ENCODE peak calls at places on chromosome 4, in eight cellular contexts. One of them, this sample, is unnamed.

GRCh38 chr4:37641886-37642849 is 44.0 kb downstream of the RELL1 start:
- DNase-seq in CD8-positive, alpha-beta T cell: no peak
- DNase-seq in K562: no peak
- DNase-seq in PC-9: no peak
- DNase-seq in heart right ventricle: no peak
- DNase-seq in GM13976: no peak
- DNase-seq in epithelial cell of esophagus: peak; percentile 32
- DNase-seq in MCF 10A: no peak
- DNase-seq in this sample: no peak

GRCh38 chr4:75708218-75708691 is 16.1 kb upstream of the USO1 start:
- DNase-seq in CD8-positive, alpha-beta T cell: peak; percentile 70
- DNase-seq in K562: no peak
- DNase-seq in PC-9: no peak
- DNase-seq in heart right ventricle: no peak
- DNase-seq in GM13976: peak; percentile 34
- DNase-seq in epithelial cell of esophagus: no peak
- DNase-seq in MCF 10A: no peak
- DNase-seq in this sample: no peak

GRCh38 chr4:74159397-74159709 is 1.4 kb downstream of the MTHFD2L start:
- DNase-seq in CD8-positive, alpha-beta T cell: no peak
- DNase-seq in K562: no peak
- DNase-seq in PC-9: no peak
- DNase-seq in heart right ventricle: no peak
- DNase-seq in GM13976: no peak
- DNase-seq in epithelial cell of esophagus: no peak
- DNase-seq in MCF 10A: no peak
- DNase-seq in this sample: no peak

GRCh38 chr4:87073187-87073569 is 138.4 kb downstream of the AFF1 start:
- DNase-seq in CD8-positive, alpha-beta T cell: no peak
- DNase-seq in K562: no peak
- DNase-seq in PC-9: no peak
- DNase-seq in heart right ventricle: no peak
- DNase-seq in GM13976: no peak
- DNase-seq in epithelial cell of esophagus: no peak
- DNase-seq in MCF 10A: no peak
- DNase-seq in this sample: no peak

GRCh38 chr4:155509619-155510018 is 132.9 kb upstream of the MAP9 start:
- DNase-seq in CD8-positive, alpha-beta T cell: no peak
- DNase-seq in K562: no peak
- DNase-seq in PC-9: no peak
- DNase-seq in heart right ventricle: no peak
- DNase-seq in GM13976: no peak
- DNase-seq in epithelial cell of esophagus: peak; percentile 33
- DNase-seq in MCF 10A: peak; percentile 50
- DNase-seq in this sample: no peak

GRCh38 chr4:73021634-73022033 is 47.9 kb downstream of the COX18 start:
- DNase-seq in CD8-positive, alpha-beta T cell: no peak
- DNase-seq in K562: peak; percentile 18
- DNase-seq in PC-9: peak; percentile 42
- DNase-seq in heart right ventricle: no peak
- DNase-seq in GM13976: peak; percentile 46
- DNase-seq in epithelial cell of esophagus: peak; percentile 73
- DNase-seq in MCF 10A: peak; percentile 63
- DNase-seq in this sample: peak; percentile 36

GRCh38 chr4:168411318-168412150 is 68.8 kb downstream of the DDX60L start:
- DNase-seq in CD8-positive, alpha-beta T cell: no peak
- DNase-seq in K562: no peak
- DNase-seq in PC-9: no peak
- DNase-seq in heart right ventricle: no peak
- DNase-seq in GM13976: no peak
- DNase-seq in epithelial cell of esophagus: no peak
- DNase-seq in MCF 10A: no peak
- DNase-seq in this sample: no peak

GRCh38 chr4:137387924-137388323 is 144.4 kb downstream of the PCDH18 start:
- DNase-seq in CD8-positive, alpha-beta T cell: no peak
- DNase-seq in K562: no peak
- DNase-seq in PC-9: no peak
- DNase-seq in heart right ventricle: no peak
- DNase-seq in GM13976: no peak
- DNase-seq in epithelial cell of esophagus: peak; percentile 10
- DNase-seq in MCF 10A: peak; percentile 28
- DNase-seq in this sample: no peak

GRCh38 chr4:176641237-176641636 is 151.5 kb downstream of the VEGFC start:
- DNase-seq in CD8-positive, alpha-beta T cell: no peak
- DNase-seq in K562: no peak
- DNase-seq in PC-9: no peak
- DNase-seq in heart right ventricle: no peak
- DNase-seq in GM13976: no peak
- DNase-seq in epithelial cell of esophagus: peak; percentile 17
- DNase-seq in MCF 10A: no peak
- DNase-seq in this sample: no peak

GRCh38 chr4:13642576-13642975 is 15.1 kb upstream of the BOD1L1 start:
- DNase-seq in CD8-positive, alpha-beta T cell: no peak
- DNase-seq in K562: no peak
- DNase-seq in PC-9: no peak
- DNase-seq in heart right ventricle: no peak
- DNase-seq in GM13976: no peak
- DNase-seq in epithelial cell of esophagus: no peak
- DNase-seq in MCF 10A: peak; percentile 46
- DNase-seq in this sample: no peak

GRCh38 chr4:14338866-14339265 is 663.4 kb upstream of the CPEB2 start:
- DNase-seq in CD8-positive, alpha-beta T cell: no peak
- DNase-seq in K562: no peak
- DNase-seq in PC-9: no peak
- DNase-seq in heart right ventricle: no peak
- DNase-seq in GM13976: no peak
- DNase-seq in epithelial cell of esophagus: no peak
- DNase-seq in MCF 10A: no peak
- DNase-seq in this sample: no peak

GRCh38 chr4:88143504-88143903 is 14.9 kb downstream of the ABCG2 start:
- DNase-seq in CD8-positive, alpha-beta T cell: no peak
- DNase-seq in K562: no peak
- DNase-seq in PC-9: peak; percentile 88
- DNase-seq in heart right ventricle: no peak
- DNase-seq in GM13976: no peak
- DNase-seq in epithelial cell of esophagus: peak; percentile 97
- DNase-seq in MCF 10A: peak; percentile 89
- DNase-seq in this sample: no peak

GRCh38 chr4:973431-974397 is at the start of gene DGKQ:
- DNase-seq in CD8-positive, alpha-beta T cell: peak; percentile 83
- DNase-seq in K562: peak; percentile 97
- DNase-seq in PC-9: peak; percentile 42
- DNase-seq in heart right ventricle: peak; percentile 92
- DNase-seq in GM13976: peak; percentile 100
- DNase-seq in epithelial cell of esophagus: peak; percentile 85
- DNase-seq in MCF 10A: peak; percentile 83
- DNase-seq in this sample: peak; percentile 100

GRCh38 chr4:169658970-169659735 is 38.8 kb downstream of the CLCN3 start:
- DNase-seq in CD8-positive, alpha-beta T cell: no peak
- DNase-seq in K562: no peak
- DNase-seq in PC-9: no peak
- DNase-seq in heart right ventricle: no peak
- DNase-seq in GM13976: no peak
- DNase-seq in epithelial cell of esophagus: peak; percentile 8
- DNase-seq in MCF 10A: peak; percentile 18
- DNase-seq in this sample: no peak

GRCh38 chr4:168708108-168708507 is 211.3 kb downstream of the PALLD start:
- DNase-seq in CD8-positive, alpha-beta T cell: no peak
- DNase-seq in K562: no peak
- DNase-seq in PC-9: no peak
- DNase-seq in heart right ventricle: no peak
- DNase-seq in GM13976: no peak
- DNase-seq in epithelial cell of esophagus: peak; percentile 20
- DNase-seq in MCF 10A: no peak
- DNase-seq in this sample: no peak

DNA sequence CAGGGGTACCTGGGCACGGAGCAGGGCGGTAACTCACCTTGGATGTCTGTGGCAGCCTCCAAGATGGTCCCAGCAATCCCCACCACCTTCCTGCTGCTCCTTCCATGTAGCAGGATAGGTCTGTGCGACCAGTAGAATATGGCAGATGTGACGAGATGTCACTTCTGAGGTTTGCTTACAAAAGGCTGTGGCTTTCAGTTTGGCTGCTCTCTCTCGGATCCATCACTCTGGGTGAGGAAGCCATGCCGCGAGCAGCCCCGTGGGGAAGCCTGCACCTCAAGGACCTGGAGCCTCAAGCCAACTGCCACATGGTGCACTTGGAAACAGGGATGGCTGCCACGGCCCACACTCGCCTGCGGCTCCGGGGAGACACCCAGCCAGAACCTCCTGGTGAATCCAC is 37.6 kb downstream of the WFS1 start:
- DNase-seq in CD8-positive, alpha-beta T cell: no peak
- DNase-seq in K562: no peak
- DNase-seq in PC-9: no peak
- DNase-seq in heart right ventricle: no peak
- DNase-seq in GM13976: no peak
- DNase-seq in epithelial cell of esophagus: no peak
- DNase-seq in MCF 10A: no peak
- DNase-seq in this sample: no peak
- TF ChIP-seq CTCF in CD8-positive, alpha-beta T cell: no peak
- TF ChIP-seq CTCF in K562: no peak
- TF ChIP-seq CTCF in PC-9: no peak
- TF ChIP-seq CTCF in heart right ventricle: no peak
- TF ChIP-seq CTCF in GM13976: no peak
- TF ChIP-seq CTCF in epithelial cell of esophagus: no peak
- TF ChIP-seq CTCF in MCF 10A: no peak
- TF ChIP-seq CTCF in this sample: no peak

GRCh38 chr4:15961778-15962510 is 1.0 kb downstream of the FGFBP2 start:
- DNase-seq in CD8-positive, alpha-beta T cell: peak; percentile 73
- DNase-seq in K562: no peak
- DNase-seq in PC-9: no peak
- DNase-seq in heart right ventricle: no peak
- DNase-seq in GM13976: no peak
- DNase-seq in epithelial cell of esophagus: no peak
- DNase-seq in MCF 10A: no peak
- DNase-seq in this sample: no peak

GRCh38 chr4:15965325-15965724 is 2.4 kb upstream of the FGFBP2 start:
- DNase-seq in CD8-positive, alpha-beta T cell: no peak
- DNase-seq in K562: no peak
- DNase-seq in PC-9: no peak
- DNase-seq in heart right ventricle: no peak
- DNase-seq in GM13976: no peak
- DNase-seq in epithelial cell of esophagus: no peak
- DNase-seq in MCF 10A: no peak
- DNase-seq in this sample: no peak

GRCh38 chr4:15963568-15963967 is 593 bp upstream of the FGFBP2 start:
- DNase-seq in CD8-positive, alpha-beta T cell: peak; percentile 73
- DNase-seq in K562: no peak
- DNase-seq in PC-9: no peak
- DNase-seq in heart right ventricle: no peak
- DNase-seq in GM13976: peak; percentile 65
- DNase-seq in epithelial cell of esophagus: no peak
- DNase-seq in MCF 10A: no peak
- DNase-seq in this sample: peak; percentile 41

GRCh38 chr4:15964159-15964558 is 1.2 kb upstream of the FGFBP2 start:
- DNase-seq in CD8-positive, alpha-beta T cell: no peak
- DNase-seq in K562: no peak
- DNase-seq in PC-9: no peak
- DNase-seq in heart right ventricle: no peak
- DNase-seq in GM13976: no peak
- DNase-seq in epithelial cell of esophagus: no peak
- DNase-seq in MCF 10A: no peak
- DNase-seq in this sample: no peak

DNA sequence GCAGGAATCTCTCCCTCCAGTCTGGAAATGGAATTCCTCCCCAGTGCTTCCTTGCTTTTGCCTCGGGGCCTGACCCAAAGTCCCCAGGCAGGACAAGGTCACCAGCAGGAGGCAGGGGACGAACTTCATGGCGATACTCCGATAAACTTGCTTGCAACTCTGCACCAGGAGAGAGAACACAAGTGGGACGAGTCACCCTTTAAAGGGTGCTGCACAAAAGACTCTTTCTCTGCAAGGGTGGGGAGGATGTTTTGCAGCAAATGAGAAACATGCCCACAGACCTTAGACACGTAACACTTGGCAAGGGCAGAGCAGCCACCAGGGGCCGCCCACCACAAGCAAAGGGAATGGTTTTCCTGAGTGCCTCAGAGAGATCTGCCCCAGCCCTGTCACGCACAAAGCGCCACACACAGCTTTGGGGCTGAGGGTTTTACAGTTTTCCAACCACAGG is at the start of gene FGFBP2:
- DNase-seq in CD8-positive, alpha-beta T cell: peak; percentile 85
- DNase-seq in K562: no peak
- DNase-seq in PC-9: no peak
- DNase-seq in heart right ventricle: peak; percentile 56
- DNase-seq in GM13976: peak; percentile 35
- DNase-seq in epithelial cell of esophagus: peak; percentile 54
- DNase-seq in MCF 10A: peak; percentile 44
- DNase-seq in this sample: peak; percentile 20
- TF ChIP-seq CTCF in CD8-positive, alpha-beta T cell: peak; percentile 38
- TF ChIP-seq CTCF in K562: peak; percentile 35
- TF ChIP-seq CTCF in PC-9: peak; percentile 28
- TF ChIP-seq CTCF in heart right ventricle: peak; percentile 42
- TF ChIP-seq CTCF in GM13976: peak; percentile 41
- TF ChIP-seq CTCF in epithelial cell of esophagus: peak; percentile 39
- TF ChIP-seq CTCF in MCF 10A: peak; percentile 18
- TF ChIP-seq CTCF in this sample: peak; percentile 40

GRCh38 chr4:163679189-163679588 is 184.7 kb downstream of the TMA16 start:
- DNase-seq in CD8-positive, alpha-beta T cell: no peak
- DNase-seq in K562: no peak
- DNase-seq in PC-9: no peak
- DNase-seq in heart right ventricle: no peak
- DNase-seq in GM13976: peak; percentile 37
- DNase-seq in epithelial cell of esophagus: peak; percentile 48
- DNase-seq in MCF 10A: peak; percentile 46
- DNase-seq in this sample: peak; percentile 11
- TF ChIP-seq CTCF in CD8-positive, alpha-beta T cell: no peak
- TF ChIP-seq CTCF in K562: peak; percentile 11
- TF ChIP-seq CTCF in PC-9: no peak
- TF ChIP-seq CTCF in heart right ventricle: no peak
- TF ChIP-seq CTCF in GM13976: no peak
- TF ChIP-seq CTCF in epithelial cell of esophagus: peak; percentile 51
- TF ChIP-seq CTCF in MCF 10A: peak; percentile 43
- TF ChIP-seq CTCF in this sample: peak; percentile 45

DNA sequence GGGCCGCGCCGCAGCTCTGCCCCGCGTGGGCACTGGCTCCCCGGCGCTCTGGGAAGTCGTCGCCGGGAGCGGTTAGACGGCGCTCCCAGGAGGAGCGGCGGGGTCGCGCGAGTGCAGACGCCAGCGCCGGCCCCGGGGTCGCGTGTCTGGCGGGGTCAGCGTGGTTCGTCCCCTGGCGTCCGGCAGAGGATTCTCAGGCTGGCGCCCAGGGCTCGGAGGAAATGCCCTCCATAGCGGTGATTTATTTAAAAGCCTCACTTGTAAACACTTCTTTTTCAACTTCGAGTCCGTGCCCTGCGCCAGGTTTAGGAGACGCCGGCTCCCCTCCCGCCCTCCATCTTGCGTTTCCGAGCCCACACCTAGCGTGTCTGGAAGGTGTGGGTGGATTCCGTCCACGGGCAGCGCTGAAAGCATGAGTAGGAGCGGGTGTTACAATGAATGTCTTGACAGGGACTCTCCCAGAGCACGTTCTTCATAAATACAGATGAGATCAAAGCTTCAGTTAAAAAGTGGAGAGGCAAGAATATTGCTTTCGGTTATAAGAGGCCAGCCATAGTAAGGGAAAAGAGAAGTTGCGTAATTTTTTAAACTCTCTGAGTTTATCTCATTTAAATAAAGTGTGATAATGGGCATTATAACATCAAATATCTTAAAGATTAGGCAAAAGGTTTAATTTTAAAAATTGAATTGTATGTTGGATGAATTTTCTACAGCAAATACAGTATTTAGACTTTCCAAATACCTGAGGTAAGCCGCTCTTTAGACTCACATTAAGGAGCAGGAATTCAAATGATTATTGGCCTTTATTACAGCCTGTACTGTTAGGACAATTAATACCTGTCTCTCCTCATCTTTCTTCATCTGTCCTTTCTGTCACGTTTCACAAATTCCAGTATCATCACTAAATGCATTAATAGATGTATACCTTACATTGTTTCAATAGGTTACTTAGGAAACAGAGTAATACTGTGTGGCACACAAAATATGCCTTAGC is 863 bp downstream of the FAM241A start:
- DNase-seq in CD8-positive, alpha-beta T cell: peak; percentile 65
- DNase-seq in K562: peak; percentile 46
- DNase-seq in PC-9: peak; percentile 41
- DNase-seq in heart right ventricle: peak; percentile 53
- DNase-seq in GM13976: peak; percentile 79
- DNase-seq in epithelial cell of esophagus: peak; percentile 63
- DNase-seq in MCF 10A: peak; percentile 64
- DNase-seq in this sample: peak; percentile 84
- TF ChIP-seq CTCF in CD8-positive, alpha-beta T cell: no peak
- TF ChIP-seq CTCF in K562: peak; percentile 1
- TF ChIP-seq CTCF in PC-9: no peak
- TF ChIP-seq CTCF in heart right ventricle: peak; percentile 39
- TF ChIP-seq CTCF in GM13976: no peak
- TF ChIP-seq CTCF in epithelial cell of esophagus: no peak
- TF ChIP-seq CTCF in MCF 10A: peak; percentile 26
- TF ChIP-seq CTCF in this sample: no peak